ENCODE peak calls at places on chromosomes 5 and 9, in ten cellular contexts. Y, H, S, J, I, T, F, W, G and C are unnamed samples.

GRCh38 chr9:99506781-99507305 is 284.8 kb downstream of the SEC61B start:
- DNase-seq in Y (no peak), T (no peak), J (no peak), W (no peak), F (no peak), H (no peak), G (no peak), S (no peak), I (no peak), C (no peak)

GRCh38 chr5:126446498-126447224 is 23.5 kb downstream of the GRAMD2B start:
- DNase-seq in H (no peak), F (peak; percentile 63), I (no peak), W (no peak), G (no peak), Y (no peak), S (no peak), T (no peak), J (peak; percentile 70), C (no peak)

GRCh38 chr9:5579881-5580280 is 49.0 kb upstream of the RIC1 start:
- DNase-seq in G (no peak), F (no peak), W (no peak), T (no peak), I (no peak), Y (no peak), S (no peak), H (no peak), J (peak; percentile 36), C (no peak)

GRCh38 chr9:129626079-129626943 is at the start of gene NTMT1:
- DNase-seq in J (peak; percentile 84), W (peak; percentile 96), S (peak; percentile 94), G (no peak), Y (peak; percentile 86), T (peak; percentile 90), I (peak; percentile 85), F (peak; percentile 90), H (peak; percentile 92), C (peak; percentile 85)

GRCh38 chr9:129437626-129438323 is 183.1 kb downstream of the C9orf50 start:
- DNase-seq in W (peak; percentile 33), I (no peak), T (peak; percentile 64), S (no peak), H (no peak), G (no peak), Y (no peak), J (no peak), F (no peak), C (peak; percentile 25)

GRCh38 chr9:98034593-98035546 is 21.7 kb upstream of the NANS start:
- DNase-seq in J (peak; percentile 73), Y (peak; percentile 81), W (peak; percentile 88), G (peak; percentile 27), T (peak; percentile 85), H (peak; percentile 88), I (peak; percentile 80), S (peak; percentile 82), F (peak; percentile 92), C (peak; percentile 88)

GRCh38 chr5:145941677-145942130 is 5.3 kb downstream of the SH3RF2 start:
- DNase-seq in H (no peak), T (no peak), S (no peak), Y (no peak), F (no peak), J (no peak), I (no peak), G (no peak), W (no peak), C (no peak)

GRCh38 chr9:109755040-109755439 is 25.0 kb upstream of the PALM2AKAP2 start:
- DNase-seq in G (no peak), J (no peak), Y (no peak), I (no peak), T (no peak), S (no peak), F (no peak), H (no peak), W (no peak), C (no peak)

GRCh38 chr9:5947912-5948311 is 57.2 kb downstream of the MLANA start:
- DNase-seq in H (peak; percentile 70), W (no peak), G (no peak), Y (no peak), S (no peak), F (no peak), T (no peak), I (no peak), J (no peak), C (no peak)

GRCh38 chr9:95004452-95005275 is 278.2 kb downstream of the AOPEP start:
- DNase-seq in W (peak; percentile 62), F (peak; percentile 71), T (no peak), G (no peak), Y (peak; percentile 78), H (peak; percentile 73), S (peak; percentile 85), I (peak; percentile 60), J (peak; percentile 20), C (peak; percentile 66)

GRCh38 chr5:57828221-57828620 is 345.6 kb upstream of the ACTBL2 start:
- DNase-seq in S (no peak), G (no peak), Y (no peak), F (no peak), J (no peak), T (no peak), W (no peak), I (no peak), H (no peak), C (no peak)

GRCh38 chr5:125266106-125266505 is 519.7 kb upstream of the ZNF608 start:
- DNase-seq in F (no peak), S (no peak), Y (no peak), J (no peak), H (no peak), T (no peak), W (no peak), I (no peak), G (no peak), C (no peak)

GRCh38 chr9:91775011-91775707 is 174.9 kb downstream of the ROR2 start:
- DNase-seq in G (no peak), I (peak; percentile 66), F (peak; percentile 68), T (no peak), H (peak; percentile 81), S (no peak), Y (peak; percentile 54), W (peak; percentile 12), J (peak; percentile 64), C (peak; percentile 59)

GRCh38 chr5:177508837-177509236 is 789 bp downstream of the DOK3 start:
- DNase-seq in F (no peak), H (no peak), S (no peak), J (no peak), Y (no peak), T (no peak), I (no peak), W (no peak), G (no peak), C (no peak)

GRCh38 chr5:177509361-177509951 is at the start of gene DOK3:
- DNase-seq in I (no peak), W (no peak), Y (no peak), J (no peak), T (no peak), F (peak; percentile 44), G (no peak), S (peak; percentile 85), H (no peak), C (peak; percentile 42)

GRCh38 chr5:177511181-177511580 is 1.6 kb upstream of the DOK3 start:
- DNase-seq in F (no peak), W (no peak), T (no peak), S (no peak), J (no peak), Y (no peak), G (no peak), H (no peak), I (no peak), C (no peak)

GRCh38 chr5:177510567-177511053 is 984 bp upstream of the DOK3 start:
- DNase-seq in I (no peak), F (no peak), W (no peak), G (no peak), S (peak; percentile 85), T (no peak), J (no peak), H (no peak), Y (no peak), C (no peak)

DNA sequence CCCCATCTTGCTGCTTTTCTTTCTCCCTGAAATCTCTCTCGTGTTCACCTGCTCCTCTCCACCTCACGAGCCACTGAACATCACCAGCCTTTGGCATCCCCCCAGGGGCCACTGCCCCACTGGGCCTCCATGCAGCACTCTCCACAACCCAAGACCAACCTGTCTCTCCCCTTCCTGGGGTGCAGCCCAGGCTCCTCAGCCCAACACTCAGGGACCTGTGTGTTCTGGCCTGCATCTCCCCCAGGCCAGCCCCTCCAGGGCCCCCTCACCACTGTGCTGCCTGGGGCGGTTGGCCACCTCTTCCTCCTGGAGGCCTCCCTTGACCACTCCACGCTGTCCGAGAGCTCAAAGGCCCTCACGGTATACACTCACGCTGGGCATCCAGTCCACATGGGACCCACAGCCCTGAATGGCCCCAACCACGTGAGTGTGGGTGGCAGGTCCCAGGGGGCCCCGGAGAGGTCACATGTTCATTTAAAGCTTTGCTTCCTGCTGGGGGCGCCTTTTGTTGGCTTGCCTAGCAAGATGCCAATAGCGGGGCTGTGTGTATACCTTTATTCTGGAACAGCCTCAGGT is 453 bp upstream of the DOK3 start:
- DNase-seq in I (no peak), W (no peak), F (no peak), H (no peak), Y (no peak), G (no peak), S (no peak), J (no peak), T (no peak), C (no peak)
- TF ChIP-seq CTCF in I (no peak), W (no peak), F (no peak), H (no peak), Y (no peak), G (no peak), S (no peak), J (no peak), T (no peak), C (no peak)

GRCh38 chr5:95664204-95664786 is 17.7 kb downstream of the RFESD start:
- DNase-seq in Y (no peak), F (peak; percentile 38), T (no peak), W (peak; percentile 18), G (no peak), H (peak; percentile 50), S (no peak), I (no peak), J (peak; percentile 67), C (no peak)
- H3K27ac ChIP-seq in Y (peak overlapping the region; percentile 26), F (no peak overlapping the region), T (no peak overlapping the region), W (no peak overlapping the region), G (peak overlapping the region; percentile 78), H (peak overlapping the region; percentile 34), S (no peak overlapping the region), I (peak overlapping the region; percentile 75), J (peak overlapping the region; percentile 54), C (peak overlapping the region; percentile 51)

DNA sequence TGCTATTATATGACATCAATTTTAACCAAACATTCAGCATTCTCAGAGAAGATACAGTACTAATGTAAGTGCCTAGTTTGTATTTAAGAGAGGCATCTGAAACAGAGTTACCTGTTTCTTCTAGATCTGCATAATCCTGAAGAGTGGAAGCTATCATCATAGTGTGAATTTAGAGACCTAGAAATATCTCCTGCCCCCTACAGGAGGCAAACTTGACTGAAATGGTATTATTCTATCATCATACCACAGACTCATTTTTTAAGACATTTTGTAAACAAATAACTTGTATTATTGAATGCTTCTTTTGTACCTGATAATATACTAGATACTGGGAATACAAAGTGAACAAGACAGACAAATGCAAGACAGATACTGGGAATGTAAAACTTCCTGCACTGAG is 216.8 kb upstream of the RPS23 start:
- DNase-seq in W (no peak), Y (no peak), S (no peak), G (no peak), J (peak; percentile 22), T (no peak), H (no peak), F (no peak), I (no peak), C (no peak)
- TF ChIP-seq CTCF in W (no peak), Y (no peak), S (peak; percentile 26), G (no peak), J (peak; percentile 44), T (no peak), H (peak; percentile 49), F (no peak), I (no peak), C (no peak)

GRCh38 chr9:37916471-37917314 is 12.8 kb upstream of the SLC25A51 start:
- DNase-seq in G (no peak), S (no peak), F (no peak), W (no peak), J (peak; percentile 67), H (no peak), T (no peak), Y (peak; percentile 42), I (no peak), C (no peak)
- H3K27ac ChIP-seq in G (no peak overlapping the region), S (peak overlapping the region; percentile 72), F (no peak overlapping the region), W (peak overlapping the region; percentile 77), J (no peak overlapping the region), H (no peak overlapping the region), T (peak overlapping the region; percentile 59), Y (peak overlapping the region; percentile 71), I (peak overlapping the region; percentile 36), C (peak overlapping the region; percentile 77)